ENCODE peak calls at places on chromosome 20, in eight cellular contexts. V is spleen, A is A549, P is tibial artery, C is uterus, Z is gastrocnemius medialis, F is fibroblast of villous mesenchyme, B is pancreas. J is an unnamed sample.

GRCh38 chr20:34150616-34151015 is 38.6 kb upstream of the EIF2S2 start:
- DNase-seq in V (no peak), A (no peak), P (no peak), C (no peak), Z (no peak), F (no peak), B (no peak), J (no peak)

GRCh38 chr20:35695245-35695749 is 3.9 kb downstream of the NFS1 start:
- DNase-seq in V (no peak), A (no peak), P (no peak), C (no peak), Z (no peak), F (no peak), B (no peak), J (no peak)

GRCh38 chr20:25272223-25273000 is 24.5 kb downstream of the PYGB start:
- DNase-seq in V (peak), A (no peak), P (peak), C (no peak), Z (peak), F (no peak), B (peak), J (no peak)

GRCh38 chr20:25579081-25579770 is 6.1 kb downstream of the NINL start:
- DNase-seq in V (peak), A (no peak), P (no peak), C (no peak), Z (no peak), F (no peak), B (no peak), J (no peak)

GRCh38 chr20:56430471-56430870 is 18.4 kb downstream of the CASS4 start:
- DNase-seq in V (no peak), A (no peak), P (peak), C (no peak), Z (no peak), F (no peak), B (no peak), J (peak)

GRCh38 chr20:57985278-57985677 is 243.2 kb downstream of the ANKRD60 start:
- DNase-seq in V (no peak), A (no peak), P (no peak), C (no peak), Z (no peak), F (no peak), B (no peak), J (no peak)

GRCh38 chr20:14288341-14289330 is 48.8 kb downstream of the FLRT3 start:
- DNase-seq in V (no peak), A (peak), P (no peak), C (no peak), Z (no peak), F (no peak), B (no peak), J (peak)

GRCh38 chr20:47466193-47466592 is 35.5 kb upstream of the NCOA3 start:
- DNase-seq in V (no peak), A (no peak), P (no peak), C (no peak), Z (no peak), F (peak), B (no peak), J (peak)

GRCh38 chr20:57900226-57900905 is 190.6 kb upstream of the PMEPA1 start:
- DNase-seq in V (peak), A (no peak), P (no peak), C (no peak), Z (no peak), F (no peak), B (no peak), J (no peak)

GRCh38 chr20:23161968-23162696 is 76.0 kb upstream of the CD93 start:
- DNase-seq in V (peak), A (no peak), P (peak), C (peak), Z (peak), F (peak), B (no peak), J (peak)

GRCh38 chr20:35117148-35117547 is 24.5 kb upstream of the TRPC4AP start:
- DNase-seq in V (no peak), A (no peak), P (no peak), C (no peak), Z (no peak), F (peak), B (no peak), J (no peak)

GRCh38 chr20:34797012-34797720 is 28.3 kb downstream of the NCOA6 start:
- DNase-seq in V (no peak), A (no peak), P (no peak), C (no peak), Z (no peak), F (no peak), B (no peak), J (no peak)

GRCh38 chr20:15895126-15895525 is 678.1 kb downstream of the KIF16B start:
- DNase-seq in V (no peak), A (no peak), P (no peak), C (no peak), Z (no peak), F (no peak), B (no peak), J (no peak)

GRCh38 chr20:61026173-61026572 is 225.9 kb upstream of the CDH4 start:
- DNase-seq in V (no peak), A (no peak), P (no peak), C (no peak), Z (no peak), F (no peak), B (no peak), J (no peak)

GRCh38 chr20:51460569-51461265 is 81.8 kb downstream of the NFATC2 start:
- DNase-seq in V (peak), A (no peak), P (no peak), C (no peak), Z (no peak), F (no peak), B (no peak), J (no peak)

GRCh38 chr20:6660441-6660840 is 107.0 kb upstream of the BMP2 start:
- DNase-seq in V (no peak), A (no peak), P (no peak), C (no peak), Z (no peak), F (no peak), B (no peak), J (no peak)

GRCh38 chr20:21272279-21272678 is 30.9 kb upstream of the XRN2 start:
- DNase-seq in V (no peak), A (no peak), P (no peak), C (no peak), Z (no peak), F (no peak), B (no peak), J (no peak)

GRCh38 chr20:1774479-1774878 is 116.9 kb upstream of the SIRPG start:
- DNase-seq in V (no peak), A (no peak), P (no peak), C (no peak), Z (no peak), F (no peak), B (no peak), J (no peak)

GRCh38 chr20:44467289-44467883 is 8.3 kb upstream of the TTPAL start:
- DNase-seq in V (no peak), A (no peak), P (peak), C (peak), Z (peak), F (peak), B (no peak), J (peak)

GRCh38 chr20:46330072-46330763 is 21.9 kb upstream of the CDH22 start:
- DNase-seq in V (no peak), A (no peak), P (no peak), C (no peak), Z (no peak), F (no peak), B (peak), J (no peak)

GRCh38 chr20:9281770-9282169 is 212.9 kb downstream of the PLCB4 start:
- DNase-seq in V (no peak), A (no peak), P (no peak), C (no peak), Z (no peak), F (no peak), B (no peak), J (no peak)

GRCh38 chr20:34111057-34111711 is 859 bp downstream of the EIF2S2 start:
- DNase-seq in V (peak), A (no peak), P (no peak), C (no peak), Z (no peak), F (peak), B (no peak), J (peak)

GRCh38 chr20:52494244-52494643 is 302.7 kb upstream of the ZFP64 start:
- DNase-seq in V (no peak), A (no peak), P (no peak), C (peak), Z (no peak), F (peak), B (no peak), J (peak)

GRCh38 chr20:50572922-50573777 is 63.0 kb downstream of the PTPN1 start:
- DNase-seq in V (no peak), A (no peak), P (peak), C (no peak), Z (peak), F (peak), B (no peak), J (peak)

GRCh38 chr20:1922786-1923185 is 27.6 kb downstream of the SIRPA start:
- DNase-seq in V (no peak), A (no peak), P (no peak), C (no peak), Z (no peak), F (no peak), B (no peak), J (no peak)

GRCh38 chr20:39857188-39857587 is 831.8 kb downstream of the MAFB start:
- DNase-seq in V (no peak), A (no peak), P (no peak), C (no peak), Z (no peak), F (peak), B (no peak), J (no peak)

GRCh38 chr20:40443731-40444130 is 245.3 kb downstream of the MAFB start:
- DNase-seq in V (no peak), A (no peak), P (no peak), C (no peak), Z (no peak), F (no peak), B (no peak), J (no peak)

GRCh38 chr20:9474835-9475413 is 39.5 kb upstream of the LAMP5 start:
- DNase-seq in V (no peak), A (no peak), P (no peak), C (no peak), Z (no peak), F (no peak), B (no peak), J (peak)

GRCh38 chr20:38894091-38894847 is 31.9 kb upstream of the FAM83D start:
- DNase-seq in V (no peak), A (peak), P (no peak), C (no peak), Z (no peak), F (peak), B (no peak), J (no peak)

GRCh38 chr20:12700701-12701100 is 308.1 kb upstream of the SPTLC3 start:
- DNase-seq in V (no peak), A (no peak), P (no peak), C (no peak), Z (no peak), F (no peak), B (peak), J (no peak)

GRCh38 chr20:59016795-59017492 is 2.3 kb upstream of the TUBB1 start:
- DNase-seq in V (no peak), A (no peak), P (no peak), C (no peak), Z (no peak), F (no peak), B (no peak), J (no peak)

GRCh38 chr20:31637660-31638059 is at the start of gene COX4I2:
- DNase-seq in V (no peak), A (no peak), P (no peak), C (no peak), Z (no peak), F (no peak), B (no peak), J (no peak)
- H3K4me3 ChIP-seq in V (no peak), A (no peak), P (no peak), C (no peak), Z (no peak), F (no peak), B (no peak), J (no peak)

GRCh38 chr20:37077009-37077408 is 18.8 kb downstream of the RBL1 start:
- DNase-seq in V (no peak), A (no peak), P (no peak), C (no peak), Z (no peak), F (no peak), B (no peak), J (no peak)

GRCh38 chr20:37075932-37076685 is 19.7 kb downstream of the RBL1 start:
- DNase-seq in V (no peak), A (no peak), P (no peak), C (no peak), Z (no peak), F (peak), B (no peak), J (no peak)

DNA sequence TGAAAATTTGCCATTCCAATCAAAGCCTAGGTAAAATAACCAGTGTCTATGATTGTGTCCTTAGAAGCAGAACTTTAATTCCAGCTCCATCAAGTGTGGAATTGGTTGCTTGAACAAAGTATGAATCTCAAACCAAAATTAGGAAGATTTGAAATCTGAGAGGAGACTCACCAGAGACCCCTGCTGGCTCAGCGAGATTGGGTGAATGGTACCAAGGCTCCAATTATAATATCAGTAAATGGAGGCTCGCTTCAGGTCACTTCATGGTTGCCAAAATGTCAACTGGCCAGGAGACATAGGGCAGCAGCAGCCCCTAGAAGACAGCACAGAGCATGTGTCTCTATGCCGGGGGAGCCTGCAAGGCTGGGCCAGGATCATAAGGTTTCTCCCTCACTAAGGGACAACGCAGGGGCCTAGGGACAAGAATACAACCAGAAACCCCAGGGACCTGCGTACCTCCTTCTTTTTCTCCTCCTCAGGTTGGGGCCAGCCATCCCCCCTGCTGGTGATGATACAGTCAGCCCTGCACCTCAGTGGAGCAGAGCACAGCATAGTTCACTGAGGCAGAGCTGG is 14.0 kb downstream of the RBL1 start:
- DNase-seq in V (no peak), A (no peak), P (no peak), C (no peak), Z (no peak), F (no peak), B (no peak), J (no peak)
- TF ChIP-seq CTCF in V (peak), A (peak), P (no peak), C (no peak), Z (no peak), F (peak), B (no peak), J (peak)

GRCh38 chr20:63736893-63737689 is 627 bp downstream of the LIME1 start:
- DNase-seq in V (peak), A (no peak), P (peak), C (no peak), Z (no peak), F (no peak), B (peak), J (no peak)
- H3K4me3 ChIP-seq in V (peak), A (no peak), P (no peak), C (no peak), Z (no peak), F (no peak), B (peak), J (no peak)

GRCh38 chr20:62331347-62331746 is 28.6 kb downstream of the ADRM1 start:
- DNase-seq in V (no peak), A (no peak), P (no peak), C (no peak), Z (no peak), F (no peak), B (no peak), J (no peak)

GRCh38 chr20:62332421-62332820 is 29.6 kb downstream of the ADRM1 start:
- DNase-seq in V (no peak), A (no peak), P (no peak), C (no peak), Z (no peak), F (no peak), B (no peak), J (no peak)

GRCh38 chr20:62333820-62334595 is 31.2 kb downstream of the ADRM1 start:
- DNase-seq in V (no peak), A (no peak), P (no peak), C (no peak), Z (no peak), F (no peak), B (no peak), J (no peak)

GRCh38 chr20:62334881-62335280 is 32.1 kb downstream of the ADRM1 start:
- DNase-seq in V (no peak), A (no peak), P (no peak), C (no peak), Z (no peak), F (no peak), B (no peak), J (no peak)

DNA sequence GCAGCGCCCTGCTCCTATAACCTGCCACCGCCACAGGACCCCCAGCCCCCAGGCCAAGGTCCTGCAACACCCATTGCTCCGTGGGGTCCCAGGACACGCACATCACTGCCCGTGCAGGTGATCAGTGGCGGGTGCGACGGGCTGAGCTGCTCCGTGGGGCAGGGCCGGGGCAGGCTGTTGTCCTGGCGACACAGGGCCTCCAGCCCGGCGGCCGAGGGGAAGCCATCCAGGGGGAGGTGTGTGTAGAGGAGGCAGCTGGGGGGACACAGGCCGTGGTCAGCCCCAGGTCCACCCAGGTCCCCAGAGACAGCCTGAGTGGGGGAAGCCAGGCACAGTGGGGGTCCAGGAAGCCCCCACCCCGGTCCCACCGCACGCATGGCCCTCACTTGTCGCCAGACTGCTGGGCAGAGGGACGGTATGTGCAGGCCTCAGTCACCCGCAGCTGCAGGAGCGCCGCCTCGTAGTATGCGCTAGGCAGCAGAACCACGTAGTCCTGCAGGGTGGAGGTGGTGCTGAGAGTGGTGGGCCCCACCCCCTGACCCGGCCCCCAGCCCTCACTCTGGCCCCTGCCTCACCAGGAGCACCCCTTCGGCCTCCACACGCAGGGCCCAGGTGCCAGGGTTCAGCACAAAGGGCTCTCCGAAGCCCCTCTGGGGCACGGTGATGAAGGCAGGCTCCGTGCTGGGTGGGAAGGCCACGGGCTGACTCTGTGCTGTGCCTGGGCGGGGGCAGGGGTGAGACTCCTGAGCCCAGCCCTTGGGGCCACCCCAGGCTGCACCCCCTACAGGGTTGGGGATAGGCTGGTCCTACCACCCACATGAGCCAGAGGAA is 30.4 kb downstream of the ADRM1 start:
- DNase-seq in V (no peak), A (no peak), P (no peak), C (no peak), Z (no peak), F (no peak), B (no peak), J (no peak)
- TF ChIP-seq CTCF in V (no peak), A (no peak), P (no peak), C (no peak), Z (no peak), F (no peak), B (no peak), J (no peak)

GRCh38 chr20:18496740-18497592 is at the start of gene RBBP9:
- DNase-seq in V (peak), A (peak), P (peak), C (peak), Z (peak), F (peak), B (peak), J (peak)

GRCh38 chr20:18496042-18496441 is 983 bp downstream of the RBBP9 start:
- DNase-seq in V (no peak), A (no peak), P (no peak), C (no peak), Z (no peak), F (no peak), B (no peak), J (peak)

DNA sequence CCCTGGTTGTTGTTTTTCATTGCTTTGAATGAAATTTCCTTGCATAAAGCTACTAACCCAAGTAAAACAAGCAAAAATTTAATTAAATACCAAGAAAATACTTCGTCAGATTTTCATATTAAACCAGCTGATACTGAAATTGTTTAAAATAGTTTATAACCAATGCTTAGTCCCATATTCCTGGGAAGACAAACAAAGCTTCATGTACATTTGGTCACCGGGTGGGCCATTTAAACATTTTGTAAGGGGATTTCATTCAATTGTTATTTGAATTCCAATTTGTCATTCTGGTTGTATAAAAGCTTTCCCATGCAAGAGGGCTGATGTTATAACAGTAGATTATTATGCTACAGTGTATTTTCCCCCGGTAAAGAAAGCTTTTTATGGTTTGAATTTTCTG is 578 bp upstream of the RBBP9 start:
- DNase-seq in V (no peak), A (no peak), P (no peak), C (no peak), Z (no peak), F (no peak), B (no peak), J (no peak)
- H3K4me3 ChIP-seq in V (no peak), A (no peak), P (peak), C (no peak), Z (no peak), F (no peak), B (peak), J (no peak)

J was measured in cardiac fibroblast.